ENCODE peak calls at places on chromosome X, in five cellular contexts. T is mesenchymal stem cell, B is IMR-90, X is mesendoderm, A is neuronal stem cell. F is an unnamed sample.

GRCh38 chrX:20265726-20266681 is 705 bp downstream of the RPS6KA3 start:
- DNase-seq in T (peak; percentile 22), B (peak; percentile 12), X (peak; percentile 20), A (no peak), F (peak; percentile 26)

GRCh38 chrX:29471829-29472228 is 743.5 kb upstream of the MAGEB2 start:
- DNase-seq in T (no peak), B (no peak), X (no peak), A (no peak), F (no peak)

GRCh38 chrX:53678667-53679066 is 7.9 kb downstream of the HUWE1 start:
- DNase-seq in T (peak; percentile 26), B (no peak), X (peak; percentile 37), A (no peak), F (no peak)

GRCh38 chrX:133709486-133709885 is 275.9 kb downstream of the GPC3 start:
- DNase-seq in T (no peak), B (no peak), X (no peak), A (no peak), F (no peak)

GRCh38 chrX:123188081-123188480 is 4.0 kb downstream of the GRIA3 start:
- DNase-seq in T (peak; percentile 3), B (no peak), X (no peak), A (no peak), F (no peak)

GRCh38 chrX:34903316-34903715 is 39.3 kb upstream of the FAM47B start:
- DNase-seq in T (no peak), B (peak; percentile 31), X (no peak), A (no peak), F (no peak)

GRCh38 chrX:10496345-10496965 is 123.9 kb downstream of the MID1 start:
- DNase-seq in T (peak; percentile 61), B (peak; percentile 91), X (no peak), A (no peak), F (no peak)

GRCh38 chrX:44054863-44055601 is 81.8 kb upstream of the NDP start:
- DNase-seq in T (no peak), B (no peak), X (no peak), A (no peak), F (no peak)

GRCh38 chrX:112190646-112191045 is 108.1 kb upstream of the TRPC5 start:
- DNase-seq in T (no peak), B (no peak), X (no peak), A (no peak), F (no peak)

GRCh38 chrX:10902001-10902400 is 209.1 kb upstream of the HCCS start:
- DNase-seq in T (peak; percentile 26), B (peak; percentile 65), X (no peak), A (no peak), F (no peak)

GRCh38 chrX:37060999-37061398 is 52.8 kb downstream of the FAM47C start:
- DNase-seq in T (peak; percentile 33), B (peak; percentile 41), X (peak; percentile 52), A (peak; percentile 38), F (peak; percentile 38)

GRCh38 chrX:100895365-100896075 is 21.4 kb upstream of the NOX1 start:
- DNase-seq in T (peak; percentile 42), B (peak; percentile 44), X (peak; percentile 63), A (peak; percentile 4), F (peak; percentile 52)

GRCh38 chrX:118702741-118703140 is 24.7 kb upstream of the IL13RA1 start:
- DNase-seq in T (peak; percentile 18), B (peak; percentile 42), X (no peak), A (no peak), F (no peak)

GRCh38 chrX:155148724-155149537 is 67.3 kb upstream of the VBP1 start:
- DNase-seq in T (peak; percentile 6), B (peak; percentile 11), X (peak; percentile 34), A (peak; percentile 0), F (no peak)

DNA sequence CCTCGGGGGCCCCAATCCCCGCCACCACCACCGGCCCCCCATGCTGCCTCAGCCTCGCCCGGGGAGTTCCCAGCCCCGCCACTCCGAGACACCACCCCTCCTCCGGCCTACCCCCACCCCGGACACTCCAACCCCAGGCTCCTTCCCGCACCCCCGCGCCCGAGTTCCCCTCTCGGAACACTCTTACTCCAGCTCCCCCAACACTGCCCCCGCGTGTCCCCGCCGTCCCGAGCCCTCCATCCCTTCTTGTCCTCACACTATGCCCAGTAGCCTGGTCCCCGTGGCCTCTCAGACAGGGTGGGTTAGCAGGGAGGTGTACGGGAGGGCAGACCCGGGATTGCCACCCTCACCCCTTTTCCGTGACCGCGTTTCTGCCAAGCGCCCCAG is 276.1 kb downstream of the BCOR start:
- DNase-seq in T (no peak), B (no peak), X (no peak), A (no peak), F (no peak)
- H4K8ac ChIP-seq in T (peak overlapping the region; percentile 54), B (no peak overlapping the region), X (no peak overlapping the region), A (no peak overlapping the region), F (no peak overlapping the region)

GRCh38 chrX:980572-981235 is 231.7 kb downstream of the CRLF2 start:
- DNase-seq in T (no peak), B (no peak), X (no peak), A (no peak), F (no peak)

GRCh38 chrX:981791-982626 is 230.4 kb downstream of the CRLF2 start:
- DNase-seq in T (no peak), B (no peak), X (peak; percentile 63), A (no peak), F (peak; percentile 83)
- H3K27ac ChIP-seq in T (no peak overlapping the region), B (no peak overlapping the region), X (no peak overlapping the region), A (no peak overlapping the region), F (no peak overlapping the region)

DNA sequence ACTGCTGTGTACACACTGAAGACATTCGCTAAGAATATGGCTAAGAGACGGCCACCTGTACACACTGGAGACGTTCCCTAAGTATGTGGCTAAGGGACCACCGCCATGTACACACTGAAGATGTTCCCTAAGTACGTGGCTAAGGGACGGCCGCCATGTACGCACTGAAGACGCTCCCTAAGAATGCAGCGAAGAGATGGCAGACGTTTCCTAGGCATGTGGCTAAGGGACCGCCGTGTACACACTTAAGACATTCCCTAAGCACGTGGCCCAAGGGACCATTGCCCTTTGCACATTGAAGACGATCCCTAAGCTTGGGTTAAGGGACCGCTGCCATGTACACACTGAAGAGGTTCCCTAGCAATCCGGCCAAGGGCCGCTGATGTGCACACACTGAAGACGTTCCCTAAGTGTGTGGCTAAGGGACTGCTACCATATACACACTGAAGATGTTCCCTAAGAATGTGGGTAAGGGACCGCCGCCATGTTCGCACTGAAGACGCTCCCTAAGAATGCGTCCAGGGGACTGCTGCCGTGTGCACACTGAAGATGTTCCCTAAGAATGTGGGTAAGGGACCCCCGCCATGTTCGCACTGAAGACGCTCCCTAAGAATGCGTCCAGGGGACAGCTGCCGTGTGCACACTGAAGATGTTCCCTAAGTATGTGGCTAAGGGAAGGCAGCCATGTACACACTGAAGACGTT is 36.7 kb downstream of the DHRSX start:
- DNase-seq in T (no peak), B (no peak), X (peak; percentile 78), A (no peak), F (peak; percentile 62)
- H2AK5ac ChIP-seq in T (no peak overlapping the region), B (no peak overlapping the region), X (no peak overlapping the region), A (peak overlapping the region; percentile 30), F (no peak overlapping the region)

DNA sequence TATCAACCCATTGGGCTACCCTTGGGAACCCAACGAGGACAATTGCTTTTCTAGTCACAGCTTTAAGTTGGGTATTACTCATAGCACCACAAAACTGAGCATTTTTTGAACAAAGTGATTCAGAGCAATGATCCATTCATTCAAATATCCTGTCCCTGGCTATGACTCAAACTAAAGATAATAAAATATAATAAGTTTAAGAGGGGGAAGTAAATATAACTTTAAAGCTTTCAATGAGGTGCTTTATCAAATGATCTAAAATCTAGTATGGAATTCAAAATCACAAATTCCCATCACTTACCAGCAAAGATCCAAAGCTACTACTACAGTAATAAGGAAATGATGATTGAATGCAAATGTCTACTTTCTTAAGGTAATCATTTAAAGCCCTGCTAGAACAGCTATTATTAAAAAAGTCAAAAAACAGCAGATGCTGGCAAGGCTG is 39.8 kb upstream of the S100G start:
- DNase-seq in T (peak; percentile 14), B (peak; percentile 74), X (no peak), A (no peak), F (no peak)
- H4K8ac ChIP-seq in T (no peak overlapping the region), B (peak overlapping the region; percentile 74), X (no peak overlapping the region), A (no peak overlapping the region), F (no peak overlapping the region)

DNA sequence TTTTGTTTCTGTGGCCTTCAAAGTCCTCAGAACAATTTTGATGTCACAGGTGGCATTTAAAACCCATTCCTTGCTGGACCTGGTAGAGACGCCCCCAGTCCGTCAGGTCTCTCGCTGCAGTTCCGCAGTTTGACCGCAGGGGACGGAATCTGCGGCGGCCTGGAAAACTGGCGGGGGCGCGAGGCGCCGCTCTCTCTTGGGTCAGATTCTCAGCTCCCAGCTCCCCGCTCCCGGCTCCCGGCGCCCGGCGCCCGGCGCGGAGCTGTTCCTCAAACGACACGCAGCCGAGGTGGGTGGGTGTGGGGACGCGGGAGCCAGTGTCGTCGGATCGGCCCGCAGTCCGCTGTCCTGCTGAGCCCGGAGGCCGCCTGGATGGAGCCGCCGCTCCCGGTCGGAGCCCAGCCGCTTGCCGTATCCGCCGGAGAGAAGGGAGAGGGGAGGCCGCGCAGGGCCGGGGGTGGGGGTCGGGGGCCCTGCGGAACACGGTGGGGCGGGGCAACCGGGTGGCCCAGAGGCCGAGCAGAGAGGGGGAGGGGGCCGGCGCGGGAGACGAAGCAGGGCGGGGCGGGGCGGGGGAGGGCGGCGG is at the start of gene OCRL:
- DNase-seq in T (peak; percentile 70), B (peak; percentile 59), X (peak; percentile 75), A (peak; percentile 63), F (peak; percentile 76)
- H3K27ac ChIP-seq in T (no peak within 1 kb of the TSS), B (peak within 1 kb of the TSS; percentile 81), X (no peak within 1 kb of the TSS), A (peak within 1 kb of the TSS; percentile 79), F (no peak within 1 kb of the TSS)

GRCh38 chrX:153944140-153944799 is at the start of gene RENBP:
- DNase-seq in T (no peak), B (no peak), X (peak; percentile 68), A (no peak), F (peak; percentile 67)
- H2AK5ac ChIP-seq in T (no peak within 1 kb of the TSS), B (no peak within 1 kb of the TSS), X (no peak within 1 kb of the TSS), A (peak within 1 kb of the TSS; percentile 90), F (no peak within 1 kb of the TSS)

DNA sequence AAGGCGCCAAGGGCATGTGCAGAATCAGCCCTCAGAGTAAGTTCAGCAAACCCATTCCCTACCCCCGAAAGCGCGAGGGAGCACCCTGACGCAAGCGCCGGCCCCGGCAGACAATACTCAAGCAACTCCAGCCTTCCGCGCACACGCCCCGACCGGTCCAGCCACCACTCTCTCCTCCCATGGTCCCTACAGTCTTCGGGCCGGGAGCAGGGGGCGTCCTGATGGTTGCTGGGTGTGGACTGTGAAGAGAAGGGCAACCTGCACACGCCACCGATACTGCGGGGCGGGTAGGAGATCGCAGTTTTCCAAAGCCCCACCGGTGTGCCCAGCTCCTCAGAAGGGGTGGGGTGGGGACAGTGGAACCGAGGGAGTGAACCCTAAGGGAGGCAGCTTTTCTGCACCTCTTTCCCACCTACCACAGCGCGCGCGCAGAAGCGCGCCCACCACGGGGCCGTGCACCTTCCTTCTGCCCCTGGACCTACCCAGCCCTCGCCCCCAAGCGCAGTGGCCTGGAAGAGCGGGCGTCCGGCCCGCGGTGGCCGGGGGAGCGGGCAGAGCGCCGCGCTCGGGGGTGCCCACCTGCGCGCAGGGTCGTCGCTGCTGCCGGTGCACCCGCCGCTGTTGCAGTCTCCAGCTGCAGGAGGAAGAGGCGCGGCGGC is 650.2 kb upstream of the DIPK2B start:
- DNase-seq in T (peak; percentile 51), B (peak; percentile 28), X (peak; percentile 72), A (no peak), F (peak; percentile 30)
- H4K8ac ChIP-seq in T (no peak overlapping the region), B (peak overlapping the region; percentile 81), X (no peak overlapping the region), A (no peak overlapping the region), F (peak overlapping the region; percentile 34)

GRCh38 chrX:72305286-72306084 is at the start of gene CITED1:
- DNase-seq in T (peak; percentile 18), B (no peak), X (peak; percentile 51), A (peak; percentile 18), F (peak; percentile 40)
- H3K27ac ChIP-seq in T (no peak within 1 kb of the TSS), B (no peak within 1 kb of the TSS), X (no peak within 1 kb of the TSS), A (no peak within 1 kb of the TSS), F (no peak within 1 kb of the TSS)